ENCODE peak calls at places on chromosomes 7 and 10, in five cellular contexts. W, O, N, U and B are unnamed samples.

GRCh38 chr10:62000037-62000603 is 98.6 kb downstream of the ARID5B start:
- DNase-seq in W (no peak), O (no peak), N (no peak), U (no peak), B (no peak)

GRCh38 chr7:46859963-46860475 is 721.9 kb downstream of the TNS3 start:
- DNase-seq in W (no peak), O (no peak), N (no peak), U (peak; percentile 32), B (peak; percentile 66)

GRCh38 chr10:8787649-8788048 is 733.2 kb downstream of the GATA3 start:
- DNase-seq in W (no peak), O (no peak), N (no peak), U (no peak), B (no peak)

GRCh38 chr10:97081621-97082235 is 104.0 kb downstream of the SLIT1 start:
- DNase-seq in W (peak; percentile 29), O (peak; percentile 32), N (no peak), U (peak; percentile 50), B (peak; percentile 67)

GRCh38 chr10:118918689-118919088 is 110.8 kb upstream of the NANOS1 start:
- DNase-seq in W (no peak), O (no peak), N (no peak), U (no peak), B (no peak)

GRCh38 chr7:41694490-41694889 is 8.4 kb downstream of the INHBA start:
- DNase-seq in W (no peak), O (no peak), N (no peak), U (no peak), B (no peak)

GRCh38 chr10:6497524-6498140 is 82.4 kb downstream of the PRKCQ start:
- DNase-seq in W (no peak), O (no peak), N (no peak), U (no peak), B (no peak)

GRCh38 chr10:36187382-36188042 is 545.4 kb upstream of the FZD8 start:
- DNase-seq in W (no peak), O (no peak), N (no peak), U (peak; percentile 68), B (no peak)

GRCh38 chr7:93055543-93056107 is 62.2 kb downstream of the SAMD9 start:
- DNase-seq in W (no peak), O (peak; percentile 11), N (no peak), U (no peak), B (peak; percentile 65)

GRCh38 chr7:43954524-43955228 is 28.4 kb downstream of the UBE2D4 start:
- DNase-seq in W (peak; percentile 37), O (peak; percentile 74), N (no peak), U (peak; percentile 25), B (peak; percentile 65)

GRCh38 chr7:108358553-108358952 is 97.7 kb downstream of the NRCAM start:
- DNase-seq in W (peak; percentile 12), O (peak; percentile 81), N (no peak), U (no peak), B (peak; percentile 86)

GRCh38 chr10:30747633-30748032 is 118.1 kb upstream of the LYZL2 start:
- DNase-seq in W (no peak), O (peak; percentile 38), N (no peak), U (no peak), B (peak; percentile 53)

GRCh38 chr7:92709150-92709549 is 119.0 kb upstream of the FAM133B start:
- DNase-seq in W (no peak), O (no peak), N (no peak), U (no peak), B (no peak)

GRCh38 chr10:93938140-93938539 is 44.4 kb downstream of the SLC35G1 start:
- DNase-seq in W (no peak), O (no peak), N (no peak), U (no peak), B (no peak)

GRCh38 chr10:74937446-74937935 is 111.1 kb downstream of the KAT6B start:
- DNase-seq in W (no peak), O (no peak), N (no peak), U (no peak), B (no peak)

GRCh38 chr10:10320981-10321380 is 696.7 kb upstream of the CELF2 start:
- DNase-seq in W (no peak), O (peak; percentile 68), N (no peak), U (no peak), B (peak; percentile 60)

GRCh38 chr7:121562274-121562673 is 166.2 kb upstream of the FAM3C start:
- DNase-seq in W (no peak), O (peak; percentile 40), N (no peak), U (no peak), B (peak; percentile 51)

GRCh38 chr7:155401884-155402283 is 56.0 kb upstream of the EN2 start:
- DNase-seq in W (no peak), O (no peak), N (no peak), U (no peak), B (no peak)

GRCh38 chr7:155395176-155395797 is 62.6 kb upstream of the EN2 start:
- DNase-seq in W (no peak), O (no peak), N (no peak), U (no peak), B (no peak)

GRCh38 chr7:155396661-155397060 is 61.3 kb upstream of the EN2 start:
- DNase-seq in W (no peak), O (no peak), N (no peak), U (no peak), B (no peak)

GRCh38 chr7:155399577-155399976 is 58.4 kb upstream of the EN2 start:
- DNase-seq in W (no peak), O (no peak), N (no peak), U (no peak), B (no peak)

GRCh38 chr7:155398944-155399343 is 59.0 kb upstream of the EN2 start:
- DNase-seq in W (no peak), O (no peak), N (no peak), U (no peak), B (no peak)
- TF ChIP-seq CTCF in W (peak; percentile 25), O (peak; percentile 11), N (no peak), U (no peak), B (no peak)

DNA sequence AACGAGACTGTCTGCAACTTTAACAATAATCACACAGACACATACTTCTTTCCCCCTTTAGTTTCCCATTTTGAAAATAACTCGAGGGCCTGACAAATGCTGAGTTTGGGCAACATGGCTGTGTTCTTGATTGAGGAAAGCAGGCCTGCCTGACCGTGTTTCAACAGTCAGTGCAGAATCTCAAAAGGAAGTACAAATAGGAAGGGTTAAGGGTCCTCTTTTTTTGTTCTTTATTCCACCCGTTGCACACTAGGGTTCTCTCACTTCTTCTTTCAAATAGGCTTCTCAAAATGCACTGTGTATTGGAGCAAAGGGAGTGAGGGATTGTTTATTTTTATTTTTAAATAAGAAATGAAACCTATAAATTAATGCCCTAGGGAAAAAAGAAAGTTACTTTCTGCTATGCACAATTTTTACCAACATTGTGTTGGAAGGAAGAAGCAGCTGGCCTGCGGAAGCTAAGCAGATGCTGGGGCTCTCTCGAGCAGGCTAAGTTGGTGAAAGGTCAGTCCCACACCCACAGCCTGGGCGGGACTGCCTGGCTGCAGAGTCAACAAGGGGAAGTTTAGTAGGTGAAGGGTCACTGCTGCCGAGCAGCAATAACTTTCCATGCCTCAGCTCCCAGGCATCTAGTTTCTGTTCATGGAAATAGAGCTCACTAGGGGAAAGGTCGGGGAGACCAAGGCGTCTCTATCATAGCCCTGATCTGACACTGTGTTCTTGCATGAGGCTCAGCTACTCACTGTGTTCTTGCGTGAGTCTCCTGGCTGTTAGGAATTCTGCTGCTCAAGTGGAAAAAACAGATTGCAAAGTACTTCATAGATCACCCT is 12.2 kb upstream of the PDK4 start:
- DNase-seq in W (peak; percentile 75), O (peak; percentile 93), N (peak; percentile 98), U (peak; percentile 95), B (peak; percentile 96)
- H3K4me3 ChIP-seq in W (no peak overlapping the region), O (no peak overlapping the region), N (no peak overlapping the region), U (peak overlapping the region; percentile 41), B (no peak overlapping the region)

GRCh38 chr7:105067691-105068090 is 53.7 kb downstream of the KMT2E start:
- DNase-seq in W (no peak), O (no peak), N (peak; percentile 62), U (no peak), B (no peak)

DNA sequence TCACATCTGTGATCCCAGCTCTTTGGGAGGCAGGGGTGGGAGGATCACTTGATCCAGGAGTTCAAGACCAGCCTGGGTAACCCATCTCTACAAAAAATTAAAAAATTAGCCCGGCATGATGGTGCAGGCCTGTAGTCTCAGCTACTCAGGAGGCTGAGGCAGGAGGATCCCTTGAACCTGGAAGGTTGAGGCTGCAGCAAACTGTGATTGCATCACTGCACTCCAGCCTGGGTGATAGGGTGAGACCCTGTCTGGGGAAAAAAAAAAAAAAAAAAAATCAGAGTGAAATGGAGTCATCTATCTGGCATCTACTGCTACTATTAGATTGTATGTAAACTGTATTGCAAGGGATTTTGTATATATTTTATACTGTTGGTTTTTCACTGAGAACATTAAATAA is 59.1 kb downstream of the KMT2E start:
- DNase-seq in W (no peak), O (no peak), N (no peak), U (no peak), B (no peak)
- TF ChIP-seq CTCF in W (no peak), O (no peak), N (no peak), U (no peak), B (no peak)

DNA sequence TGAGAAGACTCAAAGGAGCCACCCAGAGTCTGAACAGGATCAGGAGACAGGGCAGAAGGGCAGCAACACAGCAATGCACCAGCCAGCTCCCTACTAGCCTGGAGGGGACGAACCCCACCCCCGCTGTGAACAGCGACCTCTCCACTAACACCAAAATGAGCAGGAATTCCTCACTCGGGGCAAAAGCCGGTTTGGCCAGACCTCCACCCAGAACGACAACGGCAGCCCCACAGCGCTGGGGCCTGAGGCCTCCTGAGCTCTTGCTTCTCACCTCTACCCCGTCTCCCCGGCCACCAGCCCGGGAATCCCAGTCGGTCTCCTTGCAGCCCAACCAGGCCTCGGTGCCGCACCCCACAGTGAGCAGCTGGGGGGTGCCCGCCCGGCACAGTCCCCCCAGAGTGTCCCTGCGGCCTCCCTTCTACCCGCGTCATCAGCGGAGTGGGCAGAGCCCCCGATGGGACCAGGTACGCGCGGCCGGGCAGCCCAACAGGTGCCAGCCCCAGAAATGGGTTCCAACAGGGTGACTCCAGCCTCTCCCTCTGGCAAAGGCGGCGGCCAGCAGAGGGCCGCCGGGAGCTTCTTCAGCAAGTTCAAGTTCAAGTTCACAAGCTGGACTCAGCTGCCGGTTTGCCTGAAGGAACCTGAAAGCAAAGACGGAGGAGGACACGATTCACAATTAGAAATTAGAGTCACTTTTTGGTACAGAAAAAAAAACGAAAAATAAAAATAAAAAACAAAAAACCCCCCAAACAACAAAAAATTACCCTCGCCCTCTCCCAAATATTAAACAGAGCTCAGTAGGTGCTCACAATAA is 129.0 kb downstream of the MARCHF5 start:
- DNase-seq in W (no peak), O (peak; percentile 17), N (no peak), U (peak; percentile 24), B (peak; percentile 66)
- H3K4me3 ChIP-seq in W (no peak overlapping the region), O (peak overlapping the region; percentile 37), N (no peak overlapping the region), U (peak overlapping the region; percentile 57), B (peak overlapping the region; percentile 29)